ENCODE peak calls at places on chromosomes 16 and 17, in four cellular contexts. One of them, this sample, is unnamed.

GRCh38 chr16:27315333-27316037 is 1.7 kb downstream of the IL4R start:
- DNase-seq in cardiac fibroblast: peak; percentile 83
- DNase-seq in progenitor cell of endocrine pancreas: no peak
- DNase-seq in tibial nerve: no peak
- DNase-seq in this sample: no peak

GRCh38 chr17:6523809-6524355 is 32.5 kb downstream of the PITPNM3 start:
- DNase-seq in cardiac fibroblast: no peak
- DNase-seq in progenitor cell of endocrine pancreas: no peak
- DNase-seq in tibial nerve: no peak
- DNase-seq in this sample: no peak

GRCh38 chr17:72574675-72575510 is 454.1 kb downstream of the SOX9 start:
- DNase-seq in cardiac fibroblast: no peak
- DNase-seq in progenitor cell of endocrine pancreas: no peak
- DNase-seq in tibial nerve: no peak
- DNase-seq in this sample: no peak

GRCh38 chr17:81926451-81927144 is 937 bp downstream of the MAFG start:
- DNase-seq in cardiac fibroblast: peak; percentile 71
- DNase-seq in progenitor cell of endocrine pancreas: peak; percentile 55
- DNase-seq in tibial nerve: peak; percentile 48
- DNase-seq in this sample: peak; percentile 67

GRCh38 chr17:39094607-39095308 is 56.7 kb downstream of the PLXDC1 start:
- DNase-seq in cardiac fibroblast: no peak
- DNase-seq in progenitor cell of endocrine pancreas: no peak
- DNase-seq in tibial nerve: no peak
- DNase-seq in this sample: no peak

GRCh38 chr17:34578016-34578415 is 1.4 kb upstream of the TMEM132E start:
- DNase-seq in cardiac fibroblast: no peak
- DNase-seq in progenitor cell of endocrine pancreas: no peak
- DNase-seq in tibial nerve: no peak
- DNase-seq in this sample: no peak

GRCh38 chr17:47975815-47976190 is 4.9 kb downstream of the CDK5RAP3 start:
- DNase-seq in cardiac fibroblast: no peak
- DNase-seq in progenitor cell of endocrine pancreas: no peak
- DNase-seq in tibial nerve: no peak
- DNase-seq in this sample: no peak

GRCh38 chr16:88580371-88580770 is 10.2 kb downstream of the ZC3H18 start:
- DNase-seq in cardiac fibroblast: no peak
- DNase-seq in progenitor cell of endocrine pancreas: no peak
- DNase-seq in tibial nerve: no peak
- DNase-seq in this sample: no peak

GRCh38 chr17:19384723-19385391 is 2.1 kb downstream of the MFAP4 start:
- DNase-seq in cardiac fibroblast: peak; percentile 89
- DNase-seq in progenitor cell of endocrine pancreas: no peak
- DNase-seq in tibial nerve: peak; percentile 94
- DNase-seq in this sample: no peak

GRCh38 chr16:63719926-63720325 is 1401.9 kb downstream of the CDH11 start:
- DNase-seq in cardiac fibroblast: no peak
- DNase-seq in progenitor cell of endocrine pancreas: no peak
- DNase-seq in tibial nerve: no peak
- DNase-seq in this sample: no peak

GRCh38 chr17:20053343-20053964 is 44.3 kb downstream of the SPECC1 start:
- DNase-seq in cardiac fibroblast: no peak
- DNase-seq in progenitor cell of endocrine pancreas: no peak
- DNase-seq in tibial nerve: no peak
- DNase-seq in this sample: no peak

GRCh38 chr16:13923703-13924298 is 3.8 kb downstream of the ERCC4 start:
- DNase-seq in cardiac fibroblast: peak; percentile 80
- DNase-seq in progenitor cell of endocrine pancreas: no peak
- DNase-seq in tibial nerve: no peak
- DNase-seq in this sample: no peak

GRCh38 chr17:17793378-17794214 is 43.2 kb downstream of the SREBF1 start:
- DNase-seq in cardiac fibroblast: no peak
- DNase-seq in progenitor cell of endocrine pancreas: no peak
- DNase-seq in tibial nerve: no peak
- DNase-seq in this sample: no peak

GRCh38 chr17:72187544-72187943 is 66.7 kb downstream of the SOX9 start:
- DNase-seq in cardiac fibroblast: peak; percentile 6
- DNase-seq in progenitor cell of endocrine pancreas: no peak
- DNase-seq in tibial nerve: no peak
- DNase-seq in this sample: no peak

GRCh38 chr17:56290486-56291118 is 137.3 kb downstream of the ANKFN1 start:
- DNase-seq in cardiac fibroblast: no peak
- DNase-seq in progenitor cell of endocrine pancreas: no peak
- DNase-seq in tibial nerve: no peak
- DNase-seq in this sample: no peak

GRCh38 chr16:54651851-54652770 is 278.6 kb upstream of the IRX5 start:
- DNase-seq in cardiac fibroblast: peak; percentile 41
- DNase-seq in progenitor cell of endocrine pancreas: no peak
- DNase-seq in tibial nerve: no peak
- DNase-seq in this sample: no peak

GRCh38 chr16:48053346-48053745 is 102.4 kb downstream of the ABCC12 start:
- DNase-seq in cardiac fibroblast: peak; percentile 44
- DNase-seq in progenitor cell of endocrine pancreas: peak; percentile 35
- DNase-seq in tibial nerve: no peak
- DNase-seq in this sample: no peak

GRCh38 chr16:48613061-48613957 is 3.3 kb upstream of the N4BP1 start:
- DNase-seq in cardiac fibroblast: peak; percentile 35
- DNase-seq in progenitor cell of endocrine pancreas: no peak
- DNase-seq in tibial nerve: no peak
- DNase-seq in this sample: peak; percentile 20

GRCh38 chr17:48729335-48730239 is 1.0 kb upstream of the HOXB13 start:
- DNase-seq in cardiac fibroblast: no peak
- DNase-seq in progenitor cell of endocrine pancreas: no peak
- DNase-seq in tibial nerve: no peak
- DNase-seq in this sample: no peak

GRCh38 chr17:18018411-18018921 is 20.5 kb downstream of the ATPAF2 start:
- DNase-seq in cardiac fibroblast: no peak
- DNase-seq in progenitor cell of endocrine pancreas: no peak
- DNase-seq in tibial nerve: no peak
- DNase-seq in this sample: no peak

GRCh38 chr17:76886395-76886794 is 18.2 kb downstream of the MGAT5B start:
- DNase-seq in cardiac fibroblast: no peak
- DNase-seq in progenitor cell of endocrine pancreas: no peak
- DNase-seq in tibial nerve: no peak
- DNase-seq in this sample: no peak

GRCh38 chr17:76889323-76889722 is 21.1 kb downstream of the MGAT5B start:
- DNase-seq in cardiac fibroblast: no peak
- DNase-seq in progenitor cell of endocrine pancreas: no peak
- DNase-seq in tibial nerve: no peak
- DNase-seq in this sample: no peak

GRCh38 chr17:76884995-76885896 is 17.0 kb downstream of the MGAT5B start:
- DNase-seq in cardiac fibroblast: no peak
- DNase-seq in progenitor cell of endocrine pancreas: no peak
- DNase-seq in tibial nerve: no peak
- DNase-seq in this sample: no peak

GRCh38 chr17:76888661-76889060 is 20.5 kb downstream of the MGAT5B start:
- DNase-seq in cardiac fibroblast: no peak
- DNase-seq in progenitor cell of endocrine pancreas: no peak
- DNase-seq in tibial nerve: no peak
- DNase-seq in this sample: peak; percentile 46

GRCh38 chr17:76887809-76888208 is 19.6 kb downstream of the MGAT5B start:
- DNase-seq in cardiac fibroblast: no peak
- DNase-seq in progenitor cell of endocrine pancreas: no peak
- DNase-seq in tibial nerve: no peak
- DNase-seq in this sample: no peak
- TF ChIP-seq CTCF in cardiac fibroblast: peak; percentile 4
- TF ChIP-seq CTCF in progenitor cell of endocrine pancreas: no peak
- TF ChIP-seq CTCF in tibial nerve: no peak
- TF ChIP-seq CTCF in this sample: no peak

GRCh38 chr17:43349142-43349541 is 49.7 kb upstream of the ARL4D start:
- DNase-seq in cardiac fibroblast: no peak
- DNase-seq in progenitor cell of endocrine pancreas: no peak
- DNase-seq in tibial nerve: no peak
- DNase-seq in this sample: no peak
- TF ChIP-seq CTCF in cardiac fibroblast: no peak
- TF ChIP-seq CTCF in progenitor cell of endocrine pancreas: no peak
- TF ChIP-seq CTCF in tibial nerve: no peak
- TF ChIP-seq CTCF in this sample: no peak

DNA sequence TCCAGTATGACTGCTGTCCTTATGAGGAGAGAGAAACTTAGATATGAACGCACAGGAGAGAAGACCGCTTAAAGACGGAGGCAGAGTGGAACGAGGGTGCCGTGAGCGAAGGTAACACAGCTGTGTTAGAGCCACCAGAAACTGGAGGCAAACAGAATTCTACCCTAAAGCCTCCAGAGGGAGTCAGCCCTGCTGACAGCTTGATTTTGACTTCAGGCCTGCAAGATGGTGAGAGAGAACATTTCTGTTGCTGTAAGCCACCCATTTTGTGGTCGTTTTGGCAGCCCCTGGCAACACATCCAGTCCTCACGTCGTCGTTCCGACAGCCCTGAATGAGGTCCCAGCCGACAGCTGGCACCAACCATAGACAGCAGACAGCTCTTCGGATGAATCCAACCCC is 2.8 kb upstream of the SPATA2L start:
- DNase-seq in cardiac fibroblast: no peak
- DNase-seq in progenitor cell of endocrine pancreas: no peak
- DNase-seq in tibial nerve: no peak
- DNase-seq in this sample: no peak
- TF ChIP-seq CTCF in cardiac fibroblast: no peak
- TF ChIP-seq CTCF in progenitor cell of endocrine pancreas: no peak
- TF ChIP-seq CTCF in tibial nerve: no peak
- TF ChIP-seq CTCF in this sample: no peak

DNA sequence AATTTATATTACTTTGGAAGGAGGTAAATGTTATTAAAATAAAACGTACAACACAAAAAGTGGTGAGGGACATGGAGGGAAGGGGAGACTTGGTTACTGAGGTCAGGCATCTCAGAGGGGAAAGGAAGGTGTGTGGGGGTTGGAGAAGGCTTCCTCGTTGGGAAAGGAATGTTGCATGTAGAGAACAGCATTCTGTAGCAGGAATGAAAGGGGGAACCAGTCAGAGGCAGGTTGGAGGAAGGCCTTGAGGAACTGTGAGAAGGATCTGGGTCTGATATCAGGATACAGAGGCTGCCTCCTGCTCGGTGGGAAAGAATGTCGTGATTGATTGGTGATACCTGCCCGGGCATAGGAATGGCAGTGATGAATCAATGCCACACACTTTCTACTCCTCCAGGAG is 103.3 kb upstream of the ZFHX3 start:
- DNase-seq in cardiac fibroblast: no peak
- DNase-seq in progenitor cell of endocrine pancreas: no peak
- DNase-seq in tibial nerve: no peak
- DNase-seq in this sample: no peak
- TF ChIP-seq CTCF in cardiac fibroblast: no peak
- TF ChIP-seq CTCF in progenitor cell of endocrine pancreas: no peak
- TF ChIP-seq CTCF in tibial nerve: no peak
- TF ChIP-seq CTCF in this sample: no peak

DNA sequence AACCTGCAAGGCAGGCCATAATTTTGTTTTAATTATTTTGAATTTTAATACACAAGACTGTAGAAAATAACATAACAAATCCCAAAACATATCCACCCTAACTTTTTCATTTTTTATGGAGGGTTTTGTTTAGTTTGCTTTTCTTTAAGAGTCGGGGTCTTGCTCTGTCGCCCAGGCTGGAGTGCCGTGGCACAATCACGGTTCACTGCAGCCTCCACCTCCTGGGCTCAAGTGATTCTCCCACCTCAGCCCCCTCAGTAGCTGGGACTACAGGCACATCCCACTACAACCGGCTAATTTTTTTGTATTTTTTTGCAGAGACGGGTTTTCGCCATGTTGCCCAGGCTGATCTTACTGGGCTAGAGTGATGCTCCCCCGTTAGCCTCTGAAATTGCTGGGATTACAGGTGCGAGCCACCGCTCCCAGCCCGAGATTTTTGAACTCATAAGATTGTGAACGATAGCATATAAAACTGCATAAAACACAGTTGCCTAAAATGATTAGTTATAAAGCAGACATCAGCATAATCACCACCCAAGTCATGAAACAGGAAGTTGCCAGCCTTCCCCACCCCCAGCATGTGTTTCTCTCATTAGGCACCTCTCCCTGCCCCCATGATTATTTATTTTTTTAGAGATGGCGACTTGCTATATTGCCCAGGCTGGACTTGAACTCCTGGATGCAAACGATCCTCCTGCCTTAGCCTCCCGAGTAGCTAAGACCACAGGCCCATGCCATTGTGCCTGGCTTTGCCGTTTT is 13.6 kb upstream of the DOC2B start:
- DNase-seq in cardiac fibroblast: no peak
- DNase-seq in progenitor cell of endocrine pancreas: no peak
- DNase-seq in tibial nerve: no peak
- DNase-seq in this sample: no peak
- TF ChIP-seq CTCF in cardiac fibroblast: no peak
- TF ChIP-seq CTCF in progenitor cell of endocrine pancreas: no peak
- TF ChIP-seq CTCF in tibial nerve: no peak
- TF ChIP-seq CTCF in this sample: no peak